ENCODE peak calls at places on chromosomes 4 and X, in ten cellular contexts. F is endodermal cell, L is neural progenitor cell, H is neural crest cell, T is psoas muscle, X is natural killer cell, D is K562, S is GM10248, A is MM.1S, U is endothelial cell. I is an unnamed sample.

GRCh38 chrX:56782791-56783449 is 53.9 kb downstream of the NBDY start:
- DNase-seq in F (no peak), L (no peak), H (no peak), T (no peak), X (no peak), D (no peak), S (no peak), A (no peak), U (no peak), I (no peak)

GRCh38 chr4:38100474-38101255 is 140.5 kb downstream of the PTTG2 start:
- DNase-seq in F (no peak), L (no peak), H (no peak), T (no peak), X (no peak), D (no peak), S (no peak), A (no peak), U (no peak), I (no peak)

GRCh38 chr4:3312362-3312761 is 19.5 kb downstream of the RGS12 start:
- DNase-seq in F (peak), L (no peak), H (no peak), T (no peak), X (no peak), D (no peak), S (no peak), A (no peak), U (no peak), I (no peak)

GRCh38 chrX:29257516-29257915 is 670.3 kb downstream of the IL1RAPL1 start:
- DNase-seq in F (no peak), L (no peak), H (no peak), T (no peak), X (no peak), D (no peak), S (no peak), A (no peak), U (no peak), I (no peak)

GRCh38 chrX:37627602-37628001 is 56.1 kb downstream of the LANCL3 start:
- DNase-seq in F (no peak), L (no peak), H (no peak), T (no peak), X (no peak), D (no peak), S (no peak), A (no peak), U (no peak), I (no peak)

GRCh38 chrX:148915474-148915873 is 415.1 kb downstream of the AFF2 start:
- DNase-seq in F (no peak), L (no peak), H (no peak), T (no peak), X (no peak), D (no peak), S (no peak), A (no peak), U (no peak), I (no peak)

GRCh38 chr4:87353592-87353991 is 30.9 kb upstream of the HSD17B13 start:
- DNase-seq in F (peak), L (peak), H (peak), T (peak), X (no peak), D (peak), S (peak), A (peak), U (peak), I (peak)

GRCh38 chr4:87975466-87975865 is at the start of gene SPP1:
- DNase-seq in F (peak), L (peak), H (peak), T (no peak), X (no peak), D (no peak), S (peak), A (peak), U (peak), I (peak)

GRCh38 chr4:102562995-102563394 is 61.8 kb downstream of the NFKB1 start:
- DNase-seq in F (no peak), L (no peak), H (no peak), T (no peak), X (no peak), D (no peak), S (no peak), A (no peak), U (no peak), I (no peak)

GRCh38 chr4:8176547-8177399 is 18.2 kb upstream of the ABLIM2 start:
- DNase-seq in F (peak), L (peak), H (peak), T (no peak), X (no peak), D (peak), S (peak), A (peak), U (peak), I (peak)

GRCh38 chr4:98624144-98624543 is 34.3 kb downstream of the TSPAN5 start:
- DNase-seq in F (no peak), L (no peak), H (no peak), T (no peak), X (no peak), D (no peak), S (no peak), A (no peak), U (no peak), I (no peak)

GRCh38 chr4:24705016-24705753 is 90.2 kb upstream of the SOD3 start:
- DNase-seq in F (no peak), L (no peak), H (no peak), T (no peak), X (no peak), D (no peak), S (no peak), A (no peak), U (no peak), I (no peak)

GRCh38 chr4:81380364-81380853 is 91.3 kb downstream of the RASGEF1B start:
- DNase-seq in F (no peak), L (no peak), H (no peak), T (no peak), X (no peak), D (no peak), S (no peak), A (no peak), U (no peak), I (no peak)

GRCh38 chrX:149512225-149512885 is 7.2 kb upstream of the IDS start:
- DNase-seq in F (peak), L (peak), H (peak), T (peak), X (peak), D (peak), S (peak), A (peak), U (peak), I (peak)

GRCh38 chrX:149453030-149453429 is 52.1 kb downstream of the IDS start:
- DNase-seq in F (no peak), L (no peak), H (no peak), T (no peak), X (no peak), D (no peak), S (no peak), A (no peak), U (no peak), I (no peak)

GRCh38 chr4:15213415-15213814 is 211.1 kb downstream of the CPEB2 start:
- DNase-seq in F (no peak), L (no peak), H (no peak), T (no peak), X (no peak), D (no peak), S (no peak), A (no peak), U (no peak), I (no peak)

DNA sequence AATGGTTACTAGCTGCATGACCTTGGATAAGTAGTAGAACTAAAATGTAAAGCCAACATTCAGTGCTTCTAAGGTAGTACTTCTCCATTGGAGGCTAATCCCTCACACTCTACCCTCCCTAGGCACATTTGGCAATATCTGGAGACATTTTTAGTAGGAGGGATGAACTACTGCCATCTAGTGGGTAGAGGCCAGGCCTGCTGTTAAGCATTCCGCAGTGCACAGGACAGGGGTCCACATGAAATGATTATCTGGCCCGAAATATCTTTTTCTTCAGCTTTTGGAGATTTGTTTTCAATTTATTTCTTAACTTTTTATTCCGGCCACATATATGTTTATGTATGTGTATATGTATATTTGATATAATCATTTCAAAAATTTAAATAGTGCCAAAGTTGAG is 36.0 kb upstream of the SPANXC start:
- DNase-seq in F (peak), L (peak), H (peak), T (no peak), X (no peak), D (peak), S (no peak), A (peak), U (peak), I (peak)
- TF ChIP-seq CTCF in F (peak), L (peak), H (peak), T (peak), X (no peak), D (peak), S (peak), A (peak), U (peak), I (peak)

GRCh38 chr4:74793757-74794340 is 474 bp downstream of the BTC start:
- DNase-seq in F (peak), L (peak), H (peak), T (peak), X (no peak), D (no peak), S (peak), A (peak), U (peak), I (peak)
- TF ChIP-seq CTCF in F (peak), L (peak), H (peak), T (no peak), X (no peak), D (peak), S (no peak), A (peak), U (no peak), I (no peak)

GRCh38 chr4:119191505-119191904 is 21.0 kb upstream of the USP53 start:
- DNase-seq in F (no peak), L (no peak), H (no peak), T (no peak), X (no peak), D (no peak), S (no peak), A (no peak), U (no peak), I (no peak)

GRCh38 chr4:119189638-119190037 is 22.9 kb upstream of the USP53 start:
- DNase-seq in F (no peak), L (no peak), H (no peak), T (no peak), X (no peak), D (no peak), S (no peak), A (no peak), U (no peak), I (no peak)

DNA sequence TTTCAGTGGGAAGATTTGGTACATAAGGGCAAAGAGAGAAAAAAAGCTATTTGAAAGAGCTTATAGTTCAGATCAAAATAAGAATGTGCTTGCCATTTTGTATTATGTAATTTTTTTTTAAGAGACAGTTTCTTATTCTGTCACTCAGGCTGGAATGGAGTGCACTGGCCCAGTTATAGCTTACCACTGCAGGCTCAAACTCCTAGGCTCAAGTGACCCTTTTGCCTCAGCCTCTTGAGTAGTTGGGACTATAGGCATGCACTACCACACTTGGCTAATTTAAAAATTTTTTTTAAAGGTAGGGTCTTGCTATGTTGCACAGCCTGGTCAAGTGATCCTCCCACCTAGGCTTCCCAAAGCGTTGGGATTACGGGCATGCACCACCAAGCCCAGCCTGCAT is 22.2 kb upstream of the USP53 start:
- DNase-seq in F (no peak), L (no peak), H (no peak), T (no peak), X (no peak), D (no peak), S (no peak), A (no peak), U (no peak), I (no peak)
- TF ChIP-seq CTCF in F (no peak), L (no peak), H (no peak), T (no peak), X (no peak), D (no peak), S (no peak), A (no peak), U (no peak), I (no peak)

GRCh38 chrX:46554942-46555341 is 9.7 kb upstream of the ZNF674 start:
- DNase-seq in F (no peak), L (no peak), H (no peak), T (no peak), X (no peak), D (no peak), S (no peak), A (peak), U (no peak), I (no peak)
- TF ChIP-seq CTCF in F (peak), L (no peak), H (peak), T (peak), X (no peak), D (no peak), S (peak), A (no peak), U (no peak), I (no peak)

GRCh38 chr4:40837094-40837870 is 87.5 kb downstream of the NSUN7 start:
- DNase-seq in F (no peak), L (no peak), H (no peak), T (no peak), X (no peak), D (no peak), S (no peak), A (no peak), U (no peak), I (no peak)
- TF ChIP-seq CTCF in F (no peak), L (no peak), H (no peak), T (no peak), X (no peak), D (no peak), S (peak), A (no peak), U (no peak), I (no peak)

GRCh38 chr4:25842229-25842840 is 20.5 kb downstream of the SEL1L3 start:
- DNase-seq in F (peak), L (peak), H (no peak), T (no peak), X (no peak), D (no peak), S (peak), A (peak), U (no peak), I (no peak)
- TF ChIP-seq CTCF in F (peak), L (peak), H (no peak), T (no peak), X (no peak), D (no peak), S (peak), A (peak), U (no peak), I (no peak)

DNA sequence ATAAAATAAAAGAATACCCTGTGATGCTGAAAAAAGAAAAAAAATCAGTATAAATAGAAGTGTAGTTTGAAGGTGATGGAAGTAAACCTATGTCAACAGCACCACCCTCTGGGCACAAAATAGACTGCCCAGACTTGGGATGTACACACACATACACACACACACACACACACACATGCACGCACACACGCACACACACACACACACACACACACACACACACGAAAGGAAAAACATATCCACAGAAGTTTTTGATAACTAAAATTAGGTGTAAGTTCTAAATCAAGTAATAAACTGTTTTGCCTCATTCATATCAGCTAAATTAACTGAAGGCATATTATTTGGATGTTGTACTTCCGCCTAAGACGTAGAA is 40.5 kb downstream of the ANXA5 start:
- DNase-seq in F (peak), L (peak), H (peak), T (peak), X (no peak), D (peak), S (peak), A (peak), U (peak), I (peak)
- TF ChIP-seq CTCF in F (peak), L (peak), H (peak), T (no peak), X (no peak), D (peak), S (peak), A (peak), U (peak), I (peak)

GRCh38 chr4:174259580-174259979 is 23.9 kb downstream of the FBXO8 start:
- DNase-seq in F (no peak), L (no peak), H (no peak), T (no peak), X (no peak), D (no peak), S (no peak), A (no peak), U (no peak), I (no peak)
- TF ChIP-seq CTCF in F (no peak), L (no peak), H (no peak), T (no peak), X (no peak), D (no peak), S (no peak), A (no peak), U (no peak), I (no peak)

I was measured in glutamatergic neuron.